ENCODE peak calls at places on chromosome 9, in seven cellular contexts. One of them, this sample, is unnamed.
A peak's percentile ranks its signal among the peaks of the same experiment; 100 is the strongest.

GRCh38 chr9:33166263-33167083 is 663 bp downstream of the B4GALT1 start:
- DNase-seq in cardiac fibroblast: peak; percentile 54
- DNase-seq in transverse colon: peak; percentile 63
- DNase-seq in left ventricle myocardium inferior: peak; percentile 55
- DNase-seq in upper lobe of right lung: no peak
- DNase-seq in spleen: no peak
- DNase-seq in A549: no peak
- DNase-seq in this sample: peak; percentile 35

GRCh38 chr9:130631331-130632080 is 32.9 kb upstream of the PRDM12 start:
- DNase-seq in cardiac fibroblast: no peak
- DNase-seq in transverse colon: no peak
- DNase-seq in left ventricle myocardium inferior: no peak
- DNase-seq in upper lobe of right lung: no peak
- DNase-seq in spleen: peak; percentile 62
- DNase-seq in A549: no peak
- DNase-seq in this sample: no peak

GRCh38 chr9:6054280-6055099 is 39.1 kb upstream of the RANBP6 start:
- DNase-seq in cardiac fibroblast: peak; percentile 85
- DNase-seq in transverse colon: peak; percentile 64
- DNase-seq in left ventricle myocardium inferior: peak; percentile 38
- DNase-seq in upper lobe of right lung: no peak
- DNase-seq in spleen: no peak
- DNase-seq in A549: peak; percentile 81
- DNase-seq in this sample: peak; percentile 77

GRCh38 chr9:125442471-125442870 is 180.8 kb downstream of the GAPVD1 start:
- DNase-seq in cardiac fibroblast: no peak
- DNase-seq in transverse colon: no peak
- DNase-seq in left ventricle myocardium inferior: no peak
- DNase-seq in upper lobe of right lung: peak; percentile 40
- DNase-seq in spleen: no peak
- DNase-seq in A549: no peak
- DNase-seq in this sample: no peak

GRCh38 chr9:135827866-135828580 is 79.3 kb downstream of the CAMSAP1 start:
- DNase-seq in cardiac fibroblast: no peak
- DNase-seq in transverse colon: no peak
- DNase-seq in left ventricle myocardium inferior: no peak
- DNase-seq in upper lobe of right lung: peak; percentile 54
- DNase-seq in spleen: no peak
- DNase-seq in A549: no peak
- DNase-seq in this sample: no peak

GRCh38 chr9:123795336-123795735 is 134.6 kb downstream of the DENND1A start:
- DNase-seq in cardiac fibroblast: no peak
- DNase-seq in transverse colon: no peak
- DNase-seq in left ventricle myocardium inferior: no peak
- DNase-seq in upper lobe of right lung: no peak
- DNase-seq in spleen: no peak
- DNase-seq in A549: no peak
- DNase-seq in this sample: no peak

GRCh38 chr9:34381323-34381722 is 4.6 kb upstream of the MYORG start:
- DNase-seq in cardiac fibroblast: no peak
- DNase-seq in transverse colon: peak; percentile 63
- DNase-seq in left ventricle myocardium inferior: no peak
- DNase-seq in upper lobe of right lung: no peak
- DNase-seq in spleen: peak; percentile 82
- DNase-seq in A549: no peak
- DNase-seq in this sample: peak; percentile 42

GRCh38 chr9:106535439-106535838 is 327.5 kb upstream of the ZNF462 start:
- DNase-seq in cardiac fibroblast: no peak
- DNase-seq in transverse colon: no peak
- DNase-seq in left ventricle myocardium inferior: no peak
- DNase-seq in upper lobe of right lung: no peak
- DNase-seq in spleen: no peak
- DNase-seq in A549: no peak
- DNase-seq in this sample: no peak

GRCh38 chr9:477146-477545 is 262.5 kb downstream of the DOCK8 start:
- DNase-seq in cardiac fibroblast: no peak
- DNase-seq in transverse colon: no peak
- DNase-seq in left ventricle myocardium inferior: no peak
- DNase-seq in upper lobe of right lung: no peak
- DNase-seq in spleen: no peak
- DNase-seq in A549: no peak
- DNase-seq in this sample: no peak

GRCh38 chr9:29322240-29322639 is 1749.0 kb upstream of the C9orf72 start:
- DNase-seq in cardiac fibroblast: peak; percentile 32
- DNase-seq in transverse colon: no peak
- DNase-seq in left ventricle myocardium inferior: no peak
- DNase-seq in upper lobe of right lung: no peak
- DNase-seq in spleen: no peak
- DNase-seq in A549: no peak
- DNase-seq in this sample: no peak

GRCh38 chr9:136763649-136764035 is 676 bp downstream of the LCN15 start:
- DNase-seq in cardiac fibroblast: no peak
- DNase-seq in transverse colon: no peak
- DNase-seq in left ventricle myocardium inferior: no peak
- DNase-seq in upper lobe of right lung: peak; percentile 64
- DNase-seq in spleen: no peak
- DNase-seq in A549: no peak
- DNase-seq in this sample: no peak

DNA sequence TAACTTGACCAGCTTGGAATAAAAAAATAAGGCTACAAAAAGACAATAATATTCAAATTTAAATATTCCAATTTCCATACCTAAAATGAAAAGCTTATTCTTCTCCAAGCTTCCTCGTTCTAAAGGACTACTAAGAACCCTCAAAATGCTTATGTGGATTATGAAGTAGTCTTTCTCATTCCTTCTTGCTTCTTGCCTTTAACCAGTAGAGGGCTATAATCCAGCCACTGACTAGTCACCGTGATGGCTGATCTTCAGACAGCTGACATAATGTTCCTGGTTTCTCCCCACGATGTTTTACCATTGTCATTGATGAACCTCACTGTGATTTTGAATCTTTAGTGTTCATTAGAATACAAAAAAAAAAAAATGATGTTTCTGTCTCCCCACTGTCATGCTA is 515.3 kb downstream of the TLE1 start:
- DNase-seq in cardiac fibroblast: no peak
- DNase-seq in transverse colon: no peak
- DNase-seq in left ventricle myocardium inferior: no peak
- DNase-seq in upper lobe of right lung: no peak
- DNase-seq in spleen: no peak
- DNase-seq in A549: no peak
- DNase-seq in this sample: no peak
- TF ChIP-seq CTCF in cardiac fibroblast: peak; percentile 25
- TF ChIP-seq CTCF in transverse colon: no peak
- TF ChIP-seq CTCF in left ventricle myocardium inferior: no peak
- TF ChIP-seq CTCF in upper lobe of right lung: no peak
- TF ChIP-seq CTCF in spleen: no peak
- TF ChIP-seq CTCF in A549: peak; percentile 16
- TF ChIP-seq CTCF in this sample: no peak

GRCh38 chr9:113963017-113963620 is 87.0 kb downstream of the ZNF618 start:
- DNase-seq in cardiac fibroblast: peak; percentile 81
- DNase-seq in transverse colon: peak; percentile 63
- DNase-seq in left ventricle myocardium inferior: no peak
- DNase-seq in upper lobe of right lung: no peak
- DNase-seq in spleen: no peak
- DNase-seq in A549: peak; percentile 62
- DNase-seq in this sample: peak; percentile 62
- TF ChIP-seq CTCF in cardiac fibroblast: peak; percentile 86
- TF ChIP-seq CTCF in transverse colon: peak; percentile 68
- TF ChIP-seq CTCF in left ventricle myocardium inferior: peak; percentile 60
- TF ChIP-seq CTCF in upper lobe of right lung: peak; percentile 75
- TF ChIP-seq CTCF in spleen: peak; percentile 63
- TF ChIP-seq CTCF in A549: peak; percentile 45
- TF ChIP-seq CTCF in this sample: peak; percentile 81

GRCh38 chr9:26261503-26262330 is 583.5 kb upstream of the TUSC1 start:
- DNase-seq in cardiac fibroblast: peak; percentile 76
- DNase-seq in transverse colon: no peak
- DNase-seq in left ventricle myocardium inferior: no peak
- DNase-seq in upper lobe of right lung: no peak
- DNase-seq in spleen: no peak
- DNase-seq in A549: peak; percentile 79
- DNase-seq in this sample: no peak
- TF ChIP-seq CTCF in cardiac fibroblast: no peak
- TF ChIP-seq CTCF in transverse colon: no peak
- TF ChIP-seq CTCF in left ventricle myocardium inferior: no peak
- TF ChIP-seq CTCF in upper lobe of right lung: no peak
- TF ChIP-seq CTCF in spleen: no peak
- TF ChIP-seq CTCF in A549: no peak
- TF ChIP-seq CTCF in this sample: no peak

GRCh38 chr9:90898229-90898628 is 96.6 kb downstream of the SYK start:
- DNase-seq in cardiac fibroblast: peak; percentile 18
- DNase-seq in transverse colon: no peak
- DNase-seq in left ventricle myocardium inferior: no peak
- DNase-seq in upper lobe of right lung: no peak
- DNase-seq in spleen: no peak
- DNase-seq in A549: no peak
- DNase-seq in this sample: no peak
- TF ChIP-seq CTCF in cardiac fibroblast: peak; percentile 17
- TF ChIP-seq CTCF in transverse colon: no peak
- TF ChIP-seq CTCF in left ventricle myocardium inferior: peak; percentile 43
- TF ChIP-seq CTCF in upper lobe of right lung: no peak
- TF ChIP-seq CTCF in spleen: no peak
- TF ChIP-seq CTCF in A549: no peak
- TF ChIP-seq CTCF in this sample: no peak

GRCh38 chr9:37511006-37511714 is 25.4 kb downstream of the POLR1E start:
- DNase-seq in cardiac fibroblast: no peak
- DNase-seq in transverse colon: no peak
- DNase-seq in left ventricle myocardium inferior: no peak
- DNase-seq in upper lobe of right lung: peak; percentile 56
- DNase-seq in spleen: no peak
- DNase-seq in A549: peak; percentile 26
- DNase-seq in this sample: peak; percentile 33
- TF ChIP-seq CTCF in cardiac fibroblast: peak; percentile 15
- TF ChIP-seq CTCF in transverse colon: no peak
- TF ChIP-seq CTCF in left ventricle myocardium inferior: no peak
- TF ChIP-seq CTCF in upper lobe of right lung: no peak
- TF ChIP-seq CTCF in spleen: peak; percentile 10
- TF ChIP-seq CTCF in A549: no peak
- TF ChIP-seq CTCF in this sample: no peak

GRCh38 chr9:88535226-88535931 is 401 bp downstream of the NXNL2 start:
- DNase-seq in cardiac fibroblast: no peak
- DNase-seq in transverse colon: peak; percentile 29
- DNase-seq in left ventricle myocardium inferior: no peak
- DNase-seq in upper lobe of right lung: peak; percentile 77
- DNase-seq in spleen: peak; percentile 86
- DNase-seq in A549: peak; percentile 31
- DNase-seq in this sample: peak; percentile 17
- TF ChIP-seq CTCF in cardiac fibroblast: no peak
- TF ChIP-seq CTCF in transverse colon: no peak
- TF ChIP-seq CTCF in left ventricle myocardium inferior: no peak
- TF ChIP-seq CTCF in upper lobe of right lung: no peak
- TF ChIP-seq CTCF in spleen: no peak
- TF ChIP-seq CTCF in A549: no peak
- TF ChIP-seq CTCF in this sample: no peak

DNA sequence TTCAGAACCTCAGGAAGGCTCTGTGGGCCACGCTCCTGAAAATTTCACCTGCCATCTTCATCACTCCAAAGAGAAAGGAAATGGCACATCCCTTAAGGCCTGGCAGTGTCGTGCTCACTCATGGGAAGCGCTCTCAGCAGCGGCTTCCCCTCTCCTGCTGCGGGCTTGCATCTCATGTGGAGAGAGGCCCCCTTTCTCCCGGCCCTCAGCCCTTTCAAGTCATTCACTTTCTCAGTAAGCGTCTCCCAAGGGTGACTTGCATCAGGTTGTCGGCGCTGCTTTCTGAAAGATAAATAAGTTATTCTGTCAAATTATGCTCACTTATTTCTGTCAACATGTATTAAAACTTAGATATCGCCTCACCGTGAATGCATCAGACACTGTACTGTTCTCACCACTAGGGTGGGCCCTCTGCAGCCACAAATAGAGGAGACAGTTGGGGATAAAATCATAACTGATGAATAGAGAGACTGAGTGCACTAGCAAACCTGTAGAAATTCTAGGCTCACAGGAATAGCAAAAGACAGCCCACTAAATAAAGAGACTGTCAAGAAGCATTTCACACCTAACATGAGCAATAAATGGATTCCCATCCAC is 174.6 kb downstream of the RFK start:
- DNase-seq in cardiac fibroblast: peak; percentile 47
- DNase-seq in transverse colon: no peak
- DNase-seq in left ventricle myocardium inferior: no peak
- DNase-seq in upper lobe of right lung: no peak
- DNase-seq in spleen: no peak
- DNase-seq in A549: peak; percentile 16
- DNase-seq in this sample: no peak
- TF ChIP-seq CTCF in cardiac fibroblast: peak; percentile 54
- TF ChIP-seq CTCF in transverse colon: no peak
- TF ChIP-seq CTCF in left ventricle myocardium inferior: peak; percentile 55
- TF ChIP-seq CTCF in upper lobe of right lung: no peak
- TF ChIP-seq CTCF in spleen: no peak
- TF ChIP-seq CTCF in A549: peak; percentile 17
- TF ChIP-seq CTCF in this sample: no peak